ENCODE peak calls at places on chromosomes 7 and 10, in five cellular contexts. J is RCC 7860, F is memory B cell, X is suprapubic skin, O is neural crest cell. P is an unnamed sample.

GRCh38 chr10:95382596-95382995 is 91.8 kb upstream of the PDLIM1 start:
- DNase-seq in J (no peak), F (no peak), X (no peak), O (no peak), P (no peak)

GRCh38 chr10:109866995-109867635 is 56.2 kb downstream of the XPNPEP1 start:
- DNase-seq in J (peak), F (no peak), X (no peak), O (no peak), P (peak)

GRCh38 chr10:86361134-86362128 is 5.2 kb downstream of the GRID1 start:
- DNase-seq in J (no peak), F (no peak), X (peak), O (no peak), P (no peak)

GRCh38 chr7:22979861-22980260 is 34.1 kb downstream of the HYCC1 start:
- DNase-seq in J (no peak), F (no peak), X (no peak), O (no peak), P (no peak)

GRCh38 chr10:5413012-5413938 is 918 bp downstream of the NET1 start:
- DNase-seq in J (no peak), F (no peak), X (no peak), O (peak), P (peak)

GRCh38 chr10:43122096-43122495 is 16.1 kb upstream of the CSGALNACT2 start:
- DNase-seq in J (no peak), F (no peak), X (no peak), O (no peak), P (no peak)

GRCh38 chr10:86727992-86728559 is 28.3 kb upstream of the BMPR1A start:
- DNase-seq in J (no peak), F (no peak), X (no peak), O (no peak), P (no peak)

GRCh38 chr10:97849101-97849490 is 547 bp upstream of the GOLGA7B start:
- DNase-seq in J (no peak), F (no peak), X (no peak), O (no peak), P (peak)

GRCh38 chr10:104925232-104925851 is 284.3 kb downstream of the SORCS3 start:
- DNase-seq in J (peak), F (no peak), X (no peak), O (peak), P (peak)

GRCh38 chr10:90944759-90945158 is 23.9 kb upstream of the ANKRD1 start:
- DNase-seq in J (no peak), F (no peak), X (no peak), O (no peak), P (no peak)

GRCh38 chr10:123375738-123376137 is 221.5 kb downstream of the BUB3 start:
- DNase-seq in J (no peak), F (no peak), X (no peak), O (no peak), P (no peak)

GRCh38 chr10:80519936-80520650 is 17.6 kb upstream of the SH2D4B start:
- DNase-seq in J (no peak), F (no peak), X (no peak), O (no peak), P (no peak)

GRCh38 chr10:99850041-99850766 is 67.8 kb downstream of the ABCC2 start:
- DNase-seq in J (no peak), F (no peak), X (no peak), O (no peak), P (no peak)

GRCh38 chr7:77979219-77979618 is 180.6 kb downstream of the PHTF2 start:
- DNase-seq in J (no peak), F (no peak), X (no peak), O (no peak), P (no peak)

GRCh38 chr7:27359737-27360136 is 117.1 kb downstream of the EVX1 start:
- DNase-seq in J (no peak), F (no peak), X (no peak), O (no peak), P (no peak)

GRCh38 chr10:58399410-58399809 is 14.2 kb downstream of the TFAM start:
- DNase-seq in J (peak), F (no peak), X (no peak), O (no peak), P (no peak)

GRCh38 chr10:74705361-74705980 is 120.9 kb upstream of the KAT6B start:
- DNase-seq in J (no peak), F (no peak), X (no peak), O (no peak), P (no peak)

GRCh38 chr7:130930260-130930659 is 196.3 kb upstream of the KLF14 start:
- DNase-seq in J (no peak), F (peak), X (no peak), O (no peak), P (no peak)

GRCh38 chr10:132511092-132511491 is 26.5 kb upstream of the INPP5A start:
- DNase-seq in J (no peak), F (no peak), X (peak), O (no peak), P (peak)

GRCh38 chr10:13039761-13040160 is 38.2 kb upstream of the CCDC3 start:
- DNase-seq in J (no peak), F (no peak), X (no peak), O (no peak), P (no peak)

GRCh38 chr7:103989200-103989784 is at the start of gene RELN:
- DNase-seq in J (no peak), F (no peak), X (no peak), O (peak), P (no peak)

GRCh38 chr10:4407783-4408182 is 418.2 kb upstream of the AKR1E2 start:
- DNase-seq in J (peak), F (no peak), X (no peak), O (no peak), P (no peak)

GRCh38 chr7:105776986-105777910 is 99.2 kb downstream of the ATXN7L1 start:
- DNase-seq in J (peak), F (no peak), X (no peak), O (no peak), P (no peak)

GRCh38 chr10:75400769-75401568 is 595 bp downstream of the ZNF503 start:
- DNase-seq in J (peak), F (no peak), X (peak), O (peak), P (peak)

GRCh38 chr10:29482591-29483421 is 152.0 kb downstream of the SVIL start:
- DNase-seq in J (peak), F (no peak), X (no peak), O (no peak), P (no peak)